ENCODE peak calls at places on chromosome 18, in eight cellular contexts. One of them, this sample, is unnamed.

GRCh38 chr18:32566960-32567359 is 96.3 kb upstream of the GAREM1 start:
- DNase-seq in uterus: no peak
- DNase-seq in mammary epithelial cell: no peak
- DNase-seq in aorta: no peak
- DNase-seq in fibroblast of lung: no peak
- DNase-seq in pancreas: no peak
- DNase-seq in PC-3: no peak
- DNase-seq in adrenal gland: no peak
- DNase-seq in this sample: no peak

GRCh38 chr18:34077599-34077998 is 147.1 kb downstream of the NOL4 start:
- DNase-seq in mammary epithelial cell: no peak
- DNase-seq in adrenal gland: no peak
- DNase-seq in pancreas: no peak
- DNase-seq in aorta: no peak
- DNase-seq in PC-3: no peak
- DNase-seq in uterus: no peak
- DNase-seq in fibroblast of lung: no peak
- DNase-seq in this sample: no peak

GRCh38 chr18:22517356-22517755 is 99.6 kb upstream of the CTAGE1 start:
- DNase-seq in fibroblast of lung: peak; percentile 82
- DNase-seq in PC-3: no peak
- DNase-seq in uterus: no peak
- DNase-seq in mammary epithelial cell: no peak
- DNase-seq in adrenal gland: no peak
- DNase-seq in aorta: no peak
- DNase-seq in pancreas: no peak
- DNase-seq in this sample: no peak

GRCh38 chr18:35335861-35336260 is 8.4 kb downstream of the ZNF24 start:
- DNase-seq in adrenal gland: no peak
- DNase-seq in PC-3: no peak
- DNase-seq in pancreas: no peak
- DNase-seq in uterus: no peak
- DNase-seq in aorta: no peak
- DNase-seq in fibroblast of lung: no peak
- DNase-seq in mammary epithelial cell: no peak
- DNase-seq in this sample: no peak

GRCh38 chr18:14748496-14748895 is 524 bp downstream of the ANKRD30B start:
- DNase-seq in PC-3: no peak
- DNase-seq in uterus: no peak
- DNase-seq in adrenal gland: no peak
- DNase-seq in pancreas: no peak
- DNase-seq in aorta: no peak
- DNase-seq in fibroblast of lung: no peak
- DNase-seq in mammary epithelial cell: no peak
- DNase-seq in this sample: no peak

GRCh38 chr18:30929065-30929464 is 113.5 kb downstream of the DSC3 start:
- DNase-seq in mammary epithelial cell: no peak
- DNase-seq in aorta: no peak
- DNase-seq in PC-3: no peak
- DNase-seq in fibroblast of lung: no peak
- DNase-seq in uterus: no peak
- DNase-seq in pancreas: no peak
- DNase-seq in adrenal gland: no peak
- DNase-seq in this sample: no peak

GRCh38 chr18:21049306-21049705 is 62.3 kb downstream of the ROCK1 start:
- DNase-seq in adrenal gland: no peak
- DNase-seq in aorta: no peak
- DNase-seq in mammary epithelial cell: no peak
- DNase-seq in pancreas: no peak
- DNase-seq in PC-3: no peak
- DNase-seq in uterus: no peak
- DNase-seq in fibroblast of lung: peak; percentile 3
- DNase-seq in this sample: no peak

GRCh38 chr18:25310045-25310444 is 41.9 kb downstream of the ZNF521 start:
- DNase-seq in fibroblast of lung: peak; percentile 77
- DNase-seq in mammary epithelial cell: peak; percentile 54
- DNase-seq in adrenal gland: peak; percentile 33
- DNase-seq in PC-3: peak; percentile 55
- DNase-seq in aorta: no peak
- DNase-seq in uterus: no peak
- DNase-seq in pancreas: no peak
- DNase-seq in this sample: no peak

GRCh38 chr18:60358516-60358915 is 14.1 kb downstream of the MC4R start:
- DNase-seq in aorta: no peak
- DNase-seq in mammary epithelial cell: peak; percentile 3
- DNase-seq in pancreas: no peak
- DNase-seq in PC-3: peak; percentile 86
- DNase-seq in fibroblast of lung: peak; percentile 53
- DNase-seq in adrenal gland: no peak
- DNase-seq in uterus: no peak
- DNase-seq in this sample: no peak

GRCh38 chr18:36382854-36383253 is 85.3 kb downstream of the FHOD3 start:
- DNase-seq in uterus: no peak
- DNase-seq in mammary epithelial cell: no peak
- DNase-seq in fibroblast of lung: no peak
- DNase-seq in aorta: no peak
- DNase-seq in pancreas: no peak
- DNase-seq in PC-3: no peak
- DNase-seq in adrenal gland: no peak
- DNase-seq in this sample: no peak

GRCh38 chr18:21703241-21703820 is 1.2 kb downstream of the ABHD3 start:
- DNase-seq in PC-3: peak; percentile 48
- DNase-seq in fibroblast of lung: peak; percentile 11
- DNase-seq in uterus: no peak
- DNase-seq in pancreas: no peak
- DNase-seq in mammary epithelial cell: peak; percentile 65
- DNase-seq in aorta: no peak
- DNase-seq in adrenal gland: no peak
- DNase-seq in this sample: no peak

GRCh38 chr18:72181241-72181764 is 362.8 kb downstream of the CBLN2 start:
- DNase-seq in pancreas: no peak
- DNase-seq in aorta: no peak
- DNase-seq in uterus: no peak
- DNase-seq in PC-3: no peak
- DNase-seq in mammary epithelial cell: no peak
- DNase-seq in adrenal gland: no peak
- DNase-seq in fibroblast of lung: no peak
- DNase-seq in this sample: no peak

GRCh38 chr18:31056296-31056695 is 13.8 kb upstream of the DSC3 start:
- DNase-seq in PC-3: no peak
- DNase-seq in aorta: no peak
- DNase-seq in pancreas: no peak
- DNase-seq in mammary epithelial cell: no peak
- DNase-seq in fibroblast of lung: no peak
- DNase-seq in uterus: no peak
- DNase-seq in adrenal gland: no peak
- DNase-seq in this sample: no peak

GRCh38 chr18:36470896-36471295 is 173.4 kb downstream of the FHOD3 start:
- DNase-seq in mammary epithelial cell: no peak
- DNase-seq in PC-3: no peak
- DNase-seq in adrenal gland: no peak
- DNase-seq in fibroblast of lung: no peak
- DNase-seq in uterus: no peak
- DNase-seq in aorta: no peak
- DNase-seq in pancreas: no peak
- DNase-seq in this sample: no peak

GRCh38 chr18:32355896-32356295 is 114.8 kb downstream of the GAREM1 start:
- DNase-seq in fibroblast of lung: peak; percentile 75
- DNase-seq in adrenal gland: no peak
- DNase-seq in mammary epithelial cell: peak; percentile 27
- DNase-seq in PC-3: no peak
- DNase-seq in aorta: no peak
- DNase-seq in uterus: no peak
- DNase-seq in pancreas: no peak
- DNase-seq in this sample: no peak

GRCh38 chr18:7789853-7790552 is 222.9 kb downstream of the PTPRM start:
- DNase-seq in mammary epithelial cell: peak; percentile 37
- DNase-seq in PC-3: peak; percentile 65
- DNase-seq in uterus: no peak
- DNase-seq in adrenal gland: no peak
- DNase-seq in fibroblast of lung: peak; percentile 63
- DNase-seq in pancreas: no peak
- DNase-seq in aorta: no peak
- DNase-seq in this sample: no peak

GRCh38 chr18:13540783-13541182 is 185.6 kb downstream of the FAM210A start:
- DNase-seq in PC-3: no peak
- DNase-seq in mammary epithelial cell: no peak
- DNase-seq in uterus: no peak
- DNase-seq in adrenal gland: no peak
- DNase-seq in pancreas: no peak
- DNase-seq in fibroblast of lung: no peak
- DNase-seq in aorta: no peak
- DNase-seq in this sample: peak; percentile 15

GRCh38 chr18:79258447-79258846 is 137.3 kb upstream of the NFATC1 start:
- DNase-seq in aorta: no peak
- DNase-seq in adrenal gland: no peak
- DNase-seq in uterus: no peak
- DNase-seq in pancreas: no peak
- DNase-seq in mammary epithelial cell: no peak
- DNase-seq in PC-3: no peak
- DNase-seq in fibroblast of lung: no peak
- DNase-seq in this sample: no peak

DNA sequence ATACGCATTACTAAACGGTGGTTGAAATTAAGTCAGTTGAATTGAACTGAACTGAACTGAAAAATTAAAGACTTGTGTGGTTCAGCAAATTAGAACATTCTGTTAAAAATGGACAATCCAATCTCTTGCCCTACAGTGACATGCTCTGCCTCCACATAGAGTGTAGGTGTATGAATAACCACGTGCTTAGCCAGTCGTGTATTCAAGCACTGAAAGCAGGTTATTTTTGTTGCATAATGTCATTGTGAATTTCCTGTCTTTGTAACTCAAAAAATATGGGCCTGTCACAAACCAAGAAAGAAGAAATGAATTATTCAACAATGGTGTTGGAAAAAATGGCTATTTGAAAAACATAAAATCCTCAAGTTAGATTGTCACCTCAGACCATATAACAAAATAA is 440.9 kb downstream of the TXNL1 start:
- DNase-seq in pancreas: no peak
- DNase-seq in fibroblast of lung: no peak
- DNase-seq in adrenal gland: no peak
- DNase-seq in uterus: no peak
- DNase-seq in PC-3: no peak
- DNase-seq in mammary epithelial cell: no peak
- DNase-seq in aorta: no peak
- DNase-seq in this sample: no peak
- H3K27ac ChIP-seq in pancreas: no peak overlapping the region
- H3K27ac ChIP-seq in fibroblast of lung: no peak overlapping the region
- H3K27ac ChIP-seq in adrenal gland: no peak overlapping the region
- H3K27ac ChIP-seq in uterus: no peak overlapping the region
- H3K27ac ChIP-seq in PC-3: no peak overlapping the region
- H3K27ac ChIP-seq in mammary epithelial cell: no peak overlapping the region
- H3K27ac ChIP-seq in aorta: no peak overlapping the region
- H3K27ac ChIP-seq in this sample: no peak overlapping the region

GRCh38 chr18:29157057-29157780 is 980.3 kb upstream of the CDH2 start:
- DNase-seq in aorta: no peak
- DNase-seq in uterus: no peak
- DNase-seq in fibroblast of lung: no peak
- DNase-seq in mammary epithelial cell: peak; percentile 74
- DNase-seq in PC-3: peak; percentile 89
- DNase-seq in pancreas: no peak
- DNase-seq in adrenal gland: no peak
- DNase-seq in this sample: no peak
- H3K4me3 ChIP-seq in aorta: no peak overlapping the region
- H3K4me3 ChIP-seq in uterus: no peak overlapping the region
- H3K4me3 ChIP-seq in fibroblast of lung: no peak overlapping the region
- H3K4me3 ChIP-seq in mammary epithelial cell: peak overlapping the region; percentile 40
- H3K4me3 ChIP-seq in PC-3: peak overlapping the region; percentile 47
- H3K4me3 ChIP-seq in pancreas: no peak overlapping the region
- H3K4me3 ChIP-seq in adrenal gland: no peak overlapping the region
- H3K4me3 ChIP-seq in this sample: no peak overlapping the region

DNA sequence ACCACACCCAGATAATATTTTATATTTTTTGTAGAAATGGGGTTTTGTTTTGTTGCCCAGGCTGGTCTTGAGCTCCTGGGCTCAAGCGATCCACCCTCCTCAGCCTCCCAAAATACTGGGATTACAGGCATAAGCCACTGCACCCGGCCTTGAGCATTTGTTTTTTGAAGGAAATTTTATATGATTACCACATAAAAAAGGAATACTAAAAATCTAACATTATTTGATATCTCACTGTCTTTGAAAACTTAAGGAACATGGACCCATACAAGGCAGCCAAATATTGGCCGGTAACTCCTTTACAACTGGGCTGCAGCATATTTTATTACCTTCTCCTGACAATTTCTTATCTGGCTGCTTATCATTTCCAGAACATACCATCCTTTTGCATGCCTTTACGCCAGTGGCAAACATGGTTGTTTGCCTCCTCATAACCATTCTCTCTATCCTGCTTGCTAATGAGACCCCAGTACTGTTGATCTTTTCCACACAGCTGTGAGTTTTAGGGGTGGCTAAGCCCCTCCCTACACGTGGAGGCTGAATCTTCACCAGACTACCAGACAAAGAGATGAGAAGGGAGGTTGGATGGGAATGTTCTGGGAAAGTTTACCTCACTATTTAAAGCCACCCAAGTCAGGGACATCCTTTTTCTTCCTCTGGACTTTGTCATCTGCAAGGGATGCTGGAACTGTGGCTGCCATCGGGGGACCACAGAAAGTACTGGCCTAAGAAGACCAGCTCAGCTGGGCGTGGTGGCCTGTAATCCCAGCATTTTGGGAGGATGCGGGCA is 157.5 kb downstream of the TGIF1 start:
- DNase-seq in fibroblast of lung: no peak
- DNase-seq in adrenal gland: no peak
- DNase-seq in mammary epithelial cell: no peak
- DNase-seq in PC-3: no peak
- DNase-seq in uterus: no peak
- DNase-seq in pancreas: no peak
- DNase-seq in aorta: no peak
- DNase-seq in this sample: no peak
- H3K27ac ChIP-seq in fibroblast of lung: peak overlapping the region; percentile 99
- H3K27ac ChIP-seq in adrenal gland: no peak overlapping the region
- H3K27ac ChIP-seq in mammary epithelial cell: no peak overlapping the region
- H3K27ac ChIP-seq in PC-3: no peak overlapping the region
- H3K27ac ChIP-seq in uterus: peak overlapping the region; percentile 97
- H3K27ac ChIP-seq in pancreas: no peak overlapping the region
- H3K27ac ChIP-seq in aorta: no peak overlapping the region
- H3K27ac ChIP-seq in this sample: no peak overlapping the region

GRCh38 chr18:9069482-9070059 is 32.9 kb upstream of the NDUFV2 start:
- DNase-seq in pancreas: no peak
- DNase-seq in mammary epithelial cell: no peak
- DNase-seq in uterus: no peak
- DNase-seq in adrenal gland: no peak
- DNase-seq in aorta: peak; percentile 54
- DNase-seq in PC-3: no peak
- DNase-seq in fibroblast of lung: no peak
- DNase-seq in this sample: no peak
- H3K4me3 ChIP-seq in pancreas: no peak overlapping the region
- H3K4me3 ChIP-seq in mammary epithelial cell: no peak overlapping the region
- H3K4me3 ChIP-seq in uterus: no peak overlapping the region
- H3K4me3 ChIP-seq in adrenal gland: no peak overlapping the region
- H3K4me3 ChIP-seq in aorta: no peak overlapping the region
- H3K4me3 ChIP-seq in PC-3: no peak overlapping the region
- H3K4me3 ChIP-seq in fibroblast of lung: no peak overlapping the region
- H3K4me3 ChIP-seq in this sample: no peak overlapping the region

DNA sequence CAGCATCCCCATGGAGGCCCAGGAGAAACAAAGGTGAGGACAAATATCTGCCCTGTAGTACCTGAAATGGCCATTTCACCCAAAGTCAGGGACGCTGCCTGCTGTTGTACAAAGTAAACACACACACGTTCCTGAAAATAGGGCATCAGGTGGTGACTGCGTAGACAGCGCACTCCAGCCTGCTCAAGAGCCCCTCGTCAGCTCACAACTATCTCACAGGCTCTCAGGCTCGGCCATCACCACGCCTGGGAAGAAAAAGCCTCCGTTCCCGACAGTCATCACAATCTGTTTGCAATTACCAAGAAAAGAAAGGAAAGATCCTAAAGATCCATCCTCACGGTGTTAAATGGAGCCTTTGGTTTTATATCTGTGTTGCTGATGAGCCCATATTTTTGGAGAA is 230.2 kb downstream of the ZNF516 start:
- DNase-seq in aorta: no peak
- DNase-seq in pancreas: no peak
- DNase-seq in fibroblast of lung: no peak
- DNase-seq in uterus: no peak
- DNase-seq in mammary epithelial cell: no peak
- DNase-seq in adrenal gland: no peak
- DNase-seq in PC-3: no peak
- DNase-seq in this sample: no peak
- H3K27ac ChIP-seq in aorta: no peak overlapping the region
- H3K27ac ChIP-seq in pancreas: no peak overlapping the region
- H3K27ac ChIP-seq in fibroblast of lung: no peak overlapping the region
- H3K27ac ChIP-seq in uterus: peak overlapping the region; percentile 98
- H3K27ac ChIP-seq in mammary epithelial cell: no peak overlapping the region
- H3K27ac ChIP-seq in adrenal gland: no peak overlapping the region
- H3K27ac ChIP-seq in PC-3: no peak overlapping the region
- H3K27ac ChIP-seq in this sample: no peak overlapping the region